ENCODE peak calls at places on chromosomes 16 and 17, in four cellular contexts. W is lower lobe of right lung, C is A549, I is thoracic aorta. N is an unnamed sample. For H3K9me3, the result is how much of the 10 kb centered on the place peaks cover.

GRCh38 chr17:21039839-21040575 is 2.8 kb downstream of the USP22 start:
- DNase-seq in W (no peak), C (peak), I (no peak), N (peak)

GRCh38 chr17:28751600-28752366 is 8.0 kb downstream of the TRAF4 start:
- DNase-seq in W (no peak), C (no peak), I (no peak), N (no peak)

GRCh38 chr17:52048503-52048902 is 110.0 kb downstream of the CA10 start:
- DNase-seq in I (no peak), C (no peak), W (no peak), N (no peak)

GRCh38 chr17:64203630-64204029 is 59.4 kb downstream of the TEX2 start:
- DNase-seq in C (no peak), I (no peak), W (no peak), N (no peak)

GRCh38 chr16:51327001-51327400 is 175.9 kb upstream of the SALL1 start:
- DNase-seq in I (no peak), W (no peak), C (no peak), N (no peak)

GRCh38 chr17:40564195-40564882 is 933 bp downstream of the CCR7 start:
- DNase-seq in C (no peak), I (no peak), W (no peak), N (peak)

GRCh38 chr17:954431-955164 is 25.0 kb downstream of the NXN start:
- DNase-seq in I (no peak), W (peak), C (peak), N (no peak)

GRCh38 chr16:7363397-7364053 is 30.9 kb downstream of the RBFOX1 start:
- DNase-seq in I (no peak), C (no peak), W (no peak), N (no peak)

GRCh38 chr17:64599187-64599676 is 62.9 kb downstream of the SMURF2 start:
- DNase-seq in I (no peak), C (no peak), W (peak), N (peak)

GRCh38 chr17:66142428-66142827 is 49.5 kb downstream of the CEP112 start:
- DNase-seq in I (no peak), C (no peak), W (no peak), N (no peak)

GRCh38 chr16:75482434-75483205 is 12.6 kb downstream of the CHST6 start:
- DNase-seq in W (no peak), C (no peak), I (no peak), N (no peak)

GRCh38 chr16:81896902-81897301 is 114.4 kb downstream of the SDR42E1 start:
- DNase-seq in I (no peak), C (no peak), W (no peak), N (no peak)

GRCh38 chr16:66402591-66403230 is 24.4 kb upstream of the BEAN1 start:
- DNase-seq in I (no peak), C (no peak), W (no peak), N (no peak)

GRCh38 chr17:73713136-73713535 is 68.9 kb upstream of the SDK2 start:
- DNase-seq in I (no peak), W (no peak), C (no peak), N (no peak)

GRCh38 chr17:82931696-82932060 is 91.9 kb upstream of the ZNF750 start:
- DNase-seq in W (no peak), C (no peak), I (no peak), N (no peak)

GRCh38 chr16:65666132-65666869 is 544.4 kb upstream of the CDH11 start:
- DNase-seq in W (no peak), I (no peak), C (no peak), N (no peak)

GRCh38 chr16:57042157-57043111 is 49.9 kb upstream of the CPNE2 start:
- DNase-seq in I (no peak), W (no peak), C (no peak), N (peak)

GRCh38 chr17:78242024-78242742 is 10.8 kb downstream of the TMEM235 start:
- DNase-seq in C (no peak), I (no peak), W (no peak), N (no peak)

GRCh38 chr16:11502239-11502638 is 84.5 kb downstream of the LITAF start:
- DNase-seq in C (no peak), W (no peak), I (no peak), N (no peak)

GRCh38 chr17:16339959-16340358 is 13.3 kb downstream of the CENPV start:
- DNase-seq in W (no peak), I (no peak), C (no peak), N (no peak)

GRCh38 chr17:78240012-78240655 is 8.7 kb downstream of the TMEM235 start:
- DNase-seq in I (no peak), C (no peak), W (no peak), N (no peak)

GRCh38 chr17:8312726-8313600 is 2.9 kb downstream of the ARHGEF15 start:
- DNase-seq in W (no peak), I (no peak), C (no peak), N (no peak)

GRCh38 chr17:28174352-28175046 is 132.0 kb downstream of the NLK start:
- DNase-seq in I (no peak), W (no peak), C (no peak), N (peak)

GRCh38 chr17:82019905-82020873 is 2.5 kb downstream of the CENPX start:
- DNase-seq in I (no peak), C (peak), W (peak), N (peak)

GRCh38 chr17:12485361-12485911 is 180.3 kb upstream of the MYOCD start:
- DNase-seq in W (no peak), I (no peak), C (no peak), N (no peak)

GRCh38 chr17:65231662-65232335 is 94.6 kb downstream of the RGS9 start:
- DNase-seq in W (no peak), I (no peak), C (peak), N (peak)

GRCh38 chr17:57102122-57102521 is 17.1 kb downstream of the AKAP1 start:
- DNase-seq in I (no peak), W (no peak), C (no peak), N (no peak)

GRCh38 chr16:66198641-66199040 is 167.8 kb upstream of the CDH5 start:
- DNase-seq in W (no peak), I (no peak), C (no peak), N (no peak)

GRCh38 chr17:70208825-70209555 is 39.7 kb downstream of the KCNJ2 start:
- DNase-seq in I (no peak), C (no peak), W (no peak), N (no peak)
- H3K9me3 ChIP-seq in I (under half), C (under half), W (under half), N (under half)

GRCh38 chr16:15981382-15981781 is 32.0 kb downstream of the ABCC1 start:
- DNase-seq in I (no peak), C (no peak), W (no peak), N (no peak)

GRCh38 chr16:15976225-15976812 is 26.9 kb downstream of the ABCC1 start:
- DNase-seq in I (no peak), C (no peak), W (no peak), N (no peak)

GRCh38 chr16:15976929-15977637 is 27.7 kb downstream of the ABCC1 start:
- DNase-seq in W (no peak), I (no peak), C (no peak), N (no peak)

GRCh38 chr16:15980329-15980728 is 30.9 kb downstream of the ABCC1 start:
- DNase-seq in C (no peak), I (no peak), W (no peak), N (no peak)

GRCh38 chr16:15979801-15980200 is 30.4 kb downstream of the ABCC1 start:
- DNase-seq in W (no peak), I (peak), C (no peak), N (no peak)
- H3K9me3 ChIP-seq in W (under half), I (under half), C (under half), N (under half)

DNA sequence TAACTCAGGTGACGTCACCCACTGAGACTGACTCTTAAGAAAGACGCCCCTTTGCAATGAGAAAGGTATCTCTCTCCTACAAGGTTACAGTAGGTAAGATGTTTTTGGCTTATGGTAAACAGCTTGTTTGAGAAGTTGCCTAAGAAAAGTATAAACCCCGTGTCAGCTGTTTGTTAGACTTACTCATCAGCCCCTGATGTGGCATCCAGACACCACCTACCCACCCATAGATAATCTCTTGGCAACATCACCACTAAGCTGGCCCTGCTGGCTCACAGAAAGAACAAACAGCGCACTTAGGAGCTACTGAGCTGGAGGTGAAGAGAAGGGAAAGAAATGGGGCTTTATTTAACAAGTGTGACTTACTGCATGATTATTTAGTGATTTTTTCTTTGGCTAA is 121.0 kb downstream of the PARN start:
- DNase-seq in W (no peak), I (no peak), C (peak), N (no peak)
- H3K9me3 ChIP-seq in W (under half), I (under half), C (under half), N (under half)

GRCh38 chr16:3317315-3317999 is 12.2 kb downstream of the ZNF75A start:
- DNase-seq in W (no peak), I (no peak), C (no peak), N (no peak)

GRCh38 chr16:3306078-3306477 is 781 bp downstream of the ZNF75A start:
- DNase-seq in I (no peak), C (no peak), W (no peak), N (no peak)

DNA sequence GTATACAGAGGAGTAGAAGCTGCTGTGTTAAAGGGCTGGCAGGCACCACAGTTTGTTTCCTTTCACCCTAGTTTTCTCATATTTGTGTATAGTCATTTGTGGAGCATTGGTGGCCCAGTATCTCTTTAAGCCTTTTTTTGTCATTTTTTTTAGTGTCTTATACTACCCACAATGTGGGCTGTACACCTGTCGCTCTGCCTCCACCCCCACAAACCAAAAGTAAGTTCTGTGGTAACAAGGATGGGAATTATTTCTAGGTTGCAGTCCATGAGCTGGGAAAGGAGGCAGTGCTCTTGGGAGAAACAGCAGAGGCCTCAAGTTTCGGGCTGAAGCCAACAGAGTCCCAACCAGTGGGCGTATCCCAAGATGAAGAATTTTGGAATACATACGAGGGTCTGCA is 6.2 kb downstream of the ZNF75A start:
- DNase-seq in C (no peak), W (no peak), I (no peak), N (no peak)
- H3K9me3 ChIP-seq in C (half or more), W (half or more), I (half or more), N (half or more)

GRCh38 chr16:86626284-86626683 is 47.9 kb downstream of the FOXL1 start:
- DNase-seq in C (no peak), W (no peak), I (no peak), N (no peak)

GRCh38 chr16:86625029-86625428 is 46.7 kb downstream of the FOXL1 start:
- DNase-seq in C (no peak), W (no peak), I (no peak), N (no peak)

GRCh38 chr16:86628614-86629013 is 50.3 kb downstream of the FOXL1 start:
- DNase-seq in W (no peak), I (no peak), C (no peak), N (no peak)

GRCh38 chr16:86625821-86626220 is 47.5 kb downstream of the FOXL1 start:
- DNase-seq in W (no peak), C (no peak), I (no peak), N (no peak)

DNA sequence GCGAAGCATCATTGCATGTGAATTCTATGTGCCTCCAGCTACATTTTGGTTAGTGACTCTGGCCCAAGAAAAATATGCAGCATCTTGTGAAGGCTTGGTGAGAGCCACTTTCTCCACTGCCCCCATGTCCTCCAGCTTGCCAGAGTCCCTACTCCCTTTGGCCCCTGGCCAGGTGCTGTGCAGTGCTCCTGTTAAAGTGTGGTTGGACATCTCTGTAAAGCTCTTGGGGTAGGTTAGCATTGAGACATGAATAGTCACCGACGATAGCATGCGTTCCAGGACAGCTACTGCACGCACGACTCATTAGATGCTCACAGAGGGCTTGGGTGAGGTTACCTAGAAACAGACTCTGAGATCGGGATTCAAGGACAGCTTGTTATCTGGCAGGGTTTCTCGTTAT is 48.6 kb downstream of the FOXL1 start:
- DNase-seq in C (no peak), I (no peak), W (no peak), N (no peak)
- H3K9me3 ChIP-seq in C (under half), I (under half), W (under half), N (under half)

DNA sequence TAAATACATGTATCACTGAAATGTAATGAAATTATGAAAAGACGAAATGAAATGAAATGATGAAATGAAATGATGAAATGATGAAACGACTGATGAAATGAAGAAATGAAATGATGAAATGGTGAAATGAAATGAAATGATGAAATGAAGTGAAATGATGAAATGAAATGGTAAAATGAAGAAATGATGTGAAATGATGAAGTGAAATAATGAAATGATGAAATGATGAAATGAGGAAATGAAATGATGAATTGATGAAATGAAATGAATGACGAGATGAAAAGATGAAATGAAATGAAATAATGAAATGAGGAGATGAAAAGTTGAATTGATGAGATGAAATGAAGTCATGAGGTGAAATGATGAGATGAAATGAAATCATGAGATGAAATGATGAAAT is 594.7 kb downstream of the TP53TG3F start:
- DNase-seq in C (no peak), I (no peak), W (no peak), N (no peak)
- H3K9me3 ChIP-seq in C (under half), I (under half), W (under half), N (under half)

N was measured in CD4-positive, alpha-beta memory T cell.